ENCODE peak calls at places on chromosomes 7 and 10, in four cellular contexts. N is HCT116, E is HepG2, I is K562. M is an unnamed sample.

GRCh38 chr10:20956843-20957242 is 59.7 kb upstream of the NEBL start:
- DNase-seq in N (no peak), I (no peak), E (no peak), M (no peak)

GRCh38 chr7:96187735-96188622 is 133.9 kb downstream of the SLC25A13 start:
- DNase-seq in N (no peak), E (no peak), I (no peak), M (no peak)

GRCh38 chr7:37216156-37216839 is 232.4 kb downstream of the ELMO1 start:
- DNase-seq in E (no peak), N (no peak), I (no peak), M (no peak)

GRCh38 chr7:100687740-100688592 is 6.1 kb downstream of the GIGYF1 start:
- DNase-seq in N (no peak), I (no peak), E (no peak), M (no peak)

GRCh38 chr7:70770154-70770553 is 361.8 kb upstream of the GALNT17 start:
- DNase-seq in N (no peak), I (no peak), E (no peak), M (no peak)

GRCh38 chr10:390449-391100 is 255.3 kb downstream of the ZMYND11 start:
- DNase-seq in N (no peak), E (no peak), I (no peak), M (no peak)

GRCh38 chr7:64946772-64947171 is 43.7 kb downstream of the ZNF273 start:
- DNase-seq in I (no peak), N (no peak), E (peak), M (no peak)

GRCh38 chr7:11329626-11330025 is 356.0 kb downstream of the PHF14 start:
- DNase-seq in N (no peak), E (no peak), I (no peak), M (no peak)

GRCh38 chr7:18020138-18020715 is 7.4 kb downstream of the PRPS1L1 start:
- DNase-seq in N (no peak), I (no peak), E (peak), M (no peak)

GRCh38 chr10:53109320-53109719 is 336.7 kb upstream of the MBL2 start:
- DNase-seq in I (no peak), E (no peak), N (no peak), M (no peak)

GRCh38 chr7:116597384-116597783 is 72.5 kb downstream of the CAV1 start:
- DNase-seq in E (no peak), I (no peak), N (no peak), M (no peak)

GRCh38 chr7:34991938-34992840 is 45.1 kb downstream of the DPY19L1 start:
- DNase-seq in N (peak), I (peak), E (no peak), M (no peak)

GRCh38 chr7:20831451-20831850 is 44.8 kb upstream of the SP8 start:
- DNase-seq in E (no peak), I (no peak), N (no peak), M (no peak)

GRCh38 chr7:73582664-73583202 is 4.4 kb upstream of the TBL2 start:
- DNase-seq in E (no peak), I (no peak), N (no peak), M (no peak)

GRCh38 chr10:66349726-66350125 is 576.1 kb upstream of the LRRTM3 start:
- DNase-seq in I (no peak), N (no peak), E (no peak), M (no peak)

GRCh38 chr10:97571622-97572021 is 957 bp upstream of the ANKRD2 start:
- DNase-seq in N (no peak), I (no peak), E (no peak), M (no peak)

GRCh38 chr7:35762781-35763180 is 38.1 kb upstream of the SEPTIN7 start:
- DNase-seq in N (no peak), E (no peak), I (no peak), M (no peak)

GRCh38 chr7:30585675-30586074 is 9.0 kb upstream of the GARS1 start:
- DNase-seq in N (no peak), E (no peak), I (no peak), M (no peak)

GRCh38 chr10:79331709-79332108 is 15.6 kb upstream of the PPIF start:
- DNase-seq in N (no peak), E (no peak), I (no peak), M (no peak)

GRCh38 chr7:158733762-158734494 is 29.3 kb upstream of the NCAPG2 start:
- DNase-seq in I (no peak), E (no peak), N (no peak), M (no peak)

GRCh38 chr10:56370217-56371113 is 9.4 kb upstream of the ZWINT start:
- DNase-seq in I (peak), N (peak), E (no peak), M (no peak)

GRCh38 chr10:118926018-118926417 is 103.5 kb upstream of the NANOS1 start:
- DNase-seq in N (no peak), I (no peak), E (no peak), M (no peak)

GRCh38 chr7:43729214-43729923 is at the start of gene COA1:
- DNase-seq in N (peak), E (peak), I (peak), M (peak)

GRCh38 chr7:142581341-142581740 is 167.9 kb upstream of the PRSS1 start:
- DNase-seq in N (no peak), E (no peak), I (no peak), M (no peak)

GRCh38 chr7:1854521-1855395 is 184.7 kb downstream of the ELFN1 start:
- DNase-seq in E (no peak), N (no peak), I (peak), M (no peak)

GRCh38 chr10:127337801-127338200 is 141.4 kb upstream of the INSYN2A start:
- DNase-seq in I (no peak), E (no peak), N (no peak), M (no peak)

GRCh38 chr7:105015631-105015965 is 1.6 kb downstream of the KMT2E start:
- DNase-seq in E (no peak), N (no peak), I (peak), M (no peak)
- TF ChIP-seq TCF7L2 in E (no peak), N (no peak), I (no peak), M (no peak)

GRCh38 chr10:108578258-108578657 is 1345.1 kb downstream of the XPNPEP1 start:
- DNase-seq in N (no peak), I (no peak), E (no peak), M (no peak)

GRCh38 chr10:108586424-108586823 is 1336.9 kb downstream of the XPNPEP1 start:
- DNase-seq in E (no peak), N (no peak), I (no peak), M (no peak)

GRCh38 chr10:108582387-108582786 is 1340.9 kb downstream of the XPNPEP1 start:
- DNase-seq in E (no peak), I (no peak), N (no peak), M (no peak)

GRCh38 chr10:108583827-108584226 is 1339.5 kb downstream of the XPNPEP1 start:
- DNase-seq in N (no peak), I (no peak), E (no peak), M (no peak)

DNA sequence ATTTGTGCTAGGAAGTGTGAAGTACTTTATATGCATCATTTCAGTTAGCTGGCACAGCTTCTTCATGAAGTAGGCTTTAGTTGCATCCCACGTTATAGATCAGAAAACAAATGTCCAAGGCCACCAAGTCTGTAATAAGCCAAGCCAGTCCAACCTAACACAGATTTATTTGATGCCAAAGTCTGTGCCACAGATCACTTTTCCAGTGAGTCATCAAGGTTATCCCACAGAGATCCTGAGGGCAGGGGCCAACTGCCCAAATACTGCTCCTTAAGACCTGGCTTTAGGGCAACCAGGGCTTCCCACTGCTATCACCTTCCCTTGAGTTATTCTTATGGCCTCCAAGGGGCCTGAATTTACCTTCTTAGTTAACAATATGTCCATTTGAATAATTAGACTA is 1340.4 kb downstream of the XPNPEP1 start:
- DNase-seq in N (no peak), I (no peak), E (no peak), M (no peak)
- TF ChIP-seq SIN3A in N (no peak), I (no peak), E (no peak), M (no peak)

DNA sequence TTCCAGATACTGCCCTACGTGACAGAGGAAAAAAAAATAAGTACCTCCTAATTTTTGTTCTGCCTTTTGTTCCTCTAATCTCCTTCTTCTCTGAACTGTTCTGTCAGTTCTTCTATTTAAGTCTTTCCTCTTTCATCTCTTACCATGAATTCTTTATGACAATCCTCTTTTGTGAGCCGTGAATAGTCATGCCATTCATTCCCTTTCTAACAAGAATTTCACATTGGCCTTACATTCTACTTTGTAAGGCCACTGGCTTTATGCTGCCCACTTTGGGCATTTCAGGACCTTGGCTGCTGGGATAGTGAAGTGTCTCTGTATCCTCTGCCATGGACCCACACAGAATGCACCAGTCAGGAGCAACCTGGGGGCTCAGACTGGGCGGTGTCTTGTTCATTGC is 52.9 kb downstream of the ATOH7 start:
- DNase-seq in E (no peak), I (no peak), N (no peak), M (no peak)
- TF ChIP-seq TCF7L2 in E (no peak), I (no peak), N (no peak), M (no peak)

GRCh38 chr10:3245395-3245794 is 72.8 kb upstream of the PITRM1 start:
- DNase-seq in I (no peak), N (no peak), E (no peak), M (no peak)

GRCh38 chr10:3251172-3251571 is 78.6 kb upstream of the PITRM1 start:
- DNase-seq in N (no peak), E (no peak), I (no peak), M (no peak)

GRCh38 chr10:3249292-3249889 is 76.8 kb upstream of the PITRM1 start:
- DNase-seq in E (no peak), N (no peak), I (no peak), M (no peak)

DNA sequence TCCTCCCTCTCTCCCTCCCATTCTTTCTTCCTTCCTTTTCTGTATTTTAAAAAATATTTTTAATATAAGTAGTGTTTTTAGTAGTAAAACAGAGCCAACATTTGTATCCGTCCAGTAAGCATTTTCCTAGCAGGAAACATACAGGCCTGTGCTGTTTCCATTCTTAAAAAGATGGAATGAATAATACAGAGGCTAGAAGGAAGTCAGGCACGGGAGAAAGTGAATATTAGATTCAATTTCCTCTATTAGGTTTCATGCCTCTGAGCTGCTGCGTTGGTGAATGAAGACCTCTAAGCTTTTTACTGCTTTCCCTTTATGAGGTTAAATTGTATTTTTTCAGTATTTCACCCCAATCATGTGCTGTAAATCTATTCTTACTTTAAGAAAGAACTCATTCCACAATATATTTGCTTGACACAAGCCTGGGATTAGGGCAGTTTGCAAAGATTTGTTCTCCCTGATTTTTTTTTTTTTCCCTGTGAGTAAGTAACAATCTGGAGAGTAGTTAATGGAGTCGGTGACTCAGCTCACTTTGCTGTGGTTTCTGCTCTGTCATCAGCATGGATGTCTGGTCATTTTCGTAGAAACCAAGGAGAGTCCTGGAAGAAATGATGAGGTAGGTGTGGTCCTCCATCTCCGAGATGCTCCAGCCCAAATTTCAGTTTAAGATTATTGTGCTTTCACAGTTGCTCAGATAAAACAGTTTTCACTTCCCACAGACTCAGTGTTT is 76.1 kb upstream of the PITRM1 start:
- DNase-seq in E (no peak), N (peak), I (peak), M (peak)
- TF ChIP-seq SIN3A in E (no peak), N (peak), I (no peak), M (no peak)

GRCh38 chr10:103630156-103630555 is 136.7 kb downstream of the NEURL1 start:
- DNase-seq in E (no peak), I (no peak), N (no peak), M (no peak)
- TF ChIP-seq TCF7L2 in E (no peak), I (no peak), N (no peak), M (no peak)

M was measured in Panc1.